ENCODE peak calls at places on chromosomes 2 and 18, in six cellular contexts. M is fibroblast of pulmonary artery, L is BJ, A is kidney, P is heart left ventricle, F is cardiac muscle cell. K is an unnamed sample.

GRCh38 chr2:62723253-62723652 is 17.7 kb downstream of the EHBP1 start:
- DNase-seq in L (no peak), P (no peak), F (no peak), A (no peak), M (no peak), K (no peak)

GRCh38 chr2:116980354-116980753 is 834.1 kb upstream of the DDX18 start:
- DNase-seq in F (no peak), L (no peak), M (no peak), P (no peak), A (no peak), K (no peak)

GRCh38 chr2:163943403-163944356 is 207.9 kb upstream of the FIGN start:
- DNase-seq in M (no peak), F (no peak), L (no peak), A (no peak), P (no peak), K (no peak)

GRCh38 chr18:77053616-77054287 is 78.8 kb downstream of the MBP start:
- DNase-seq in M (no peak), A (no peak), P (no peak), F (no peak), L (no peak), K (no peak)

GRCh38 chr2:187917535-187917934 is 363.3 kb upstream of the TFPI start:
- DNase-seq in A (no peak), L (peak; percentile 3), P (no peak), M (peak; percentile 29), F (no peak), K (no peak)

GRCh38 chr2:228675715-228676114 is 494.2 kb upstream of the SPHKAP start:
- DNase-seq in P (no peak), A (no peak), M (no peak), L (no peak), F (no peak), K (no peak)

GRCh38 chr2:204665771-204666170 is 120.5 kb downstream of the PARD3B start:
- DNase-seq in L (no peak), A (no peak), F (no peak), M (no peak), P (no peak), K (no peak)

GRCh38 chr2:164975885-164976284 is 20.6 kb upstream of the SLC38A11 start:
- DNase-seq in A (no peak), P (no peak), L (no peak), F (no peak), M (no peak), K (no peak)

GRCh38 chr2:19120941-19121750 is 237.3 kb downstream of the OSR1 start:
- DNase-seq in A (no peak), L (peak; percentile 65), M (peak; percentile 93), P (no peak), F (no peak), K (no peak)

GRCh38 chr18:38790303-38790702 is 1224.7 kb upstream of the CELF4 start:
- DNase-seq in F (peak; percentile 20), L (no peak), A (no peak), P (no peak), M (no peak), K (no peak)

GRCh38 chr2:134705861-134706586 is 12.8 kb downstream of the TMEM163 start:
- DNase-seq in F (no peak), P (no peak), M (no peak), L (no peak), A (no peak), K (no peak)

GRCh38 chr2:202267495-202267894 is 1.9 kb downstream of the NOP58 start:
- DNase-seq in L (no peak), A (no peak), P (no peak), F (no peak), M (no peak), K (no peak)

GRCh38 chr2:39725401-39725800 is 53.7 kb downstream of the THUMPD2 start:
- DNase-seq in L (peak; percentile 94), P (no peak), A (no peak), F (no peak), M (peak; percentile 36), K (no peak)

GRCh38 chr2:7233126-7233525 is 315.9 kb downstream of the RNF144A start:
- DNase-seq in A (no peak), F (no peak), L (no peak), M (no peak), P (no peak), K (no peak)

GRCh38 chr2:31217465-31218200 is at the start of gene CAPN14:
- DNase-seq in P (no peak), L (no peak), M (no peak), A (no peak), F (no peak), K (no peak)

GRCh38 chr2:129923265-129924141 is 56.0 kb upstream of the RAB6C start:
- DNase-seq in M (peak; percentile 56), L (no peak), A (no peak), P (no peak), F (peak; percentile 73), K (no peak)

GRCh38 chr18:48036191-48036590 is 105.7 kb upstream of the SMAD2 start:
- DNase-seq in L (no peak), A (peak; percentile 57), F (no peak), M (no peak), P (no peak), K (no peak)

GRCh38 chr2:147364597-147364996 is 480.2 kb upstream of the ACVR2A start:
- DNase-seq in A (no peak), P (no peak), F (no peak), L (no peak), M (no peak), K (no peak)

GRCh38 chr2:44936275-44936674 is 5.2 kb upstream of the SIX3 start:
- DNase-seq in F (no peak), A (no peak), P (no peak), L (no peak), M (no peak), K (no peak)

GRCh38 chr2:44936715-44937687 is 4.5 kb upstream of the SIX3 start:
- DNase-seq in F (no peak), P (no peak), A (no peak), L (no peak), M (no peak), K (no peak)

GRCh38 chr2:44938287-44939073 is 3.0 kb upstream of the SIX3 start:
- DNase-seq in A (no peak), F (peak; percentile 52), P (no peak), L (no peak), M (no peak), K (no peak)

GRCh38 chr2:44939074-44940052 is 2.1 kb upstream of the SIX3 start:
- DNase-seq in A (no peak), P (no peak), M (no peak), L (no peak), F (no peak), K (no peak)

DNA sequence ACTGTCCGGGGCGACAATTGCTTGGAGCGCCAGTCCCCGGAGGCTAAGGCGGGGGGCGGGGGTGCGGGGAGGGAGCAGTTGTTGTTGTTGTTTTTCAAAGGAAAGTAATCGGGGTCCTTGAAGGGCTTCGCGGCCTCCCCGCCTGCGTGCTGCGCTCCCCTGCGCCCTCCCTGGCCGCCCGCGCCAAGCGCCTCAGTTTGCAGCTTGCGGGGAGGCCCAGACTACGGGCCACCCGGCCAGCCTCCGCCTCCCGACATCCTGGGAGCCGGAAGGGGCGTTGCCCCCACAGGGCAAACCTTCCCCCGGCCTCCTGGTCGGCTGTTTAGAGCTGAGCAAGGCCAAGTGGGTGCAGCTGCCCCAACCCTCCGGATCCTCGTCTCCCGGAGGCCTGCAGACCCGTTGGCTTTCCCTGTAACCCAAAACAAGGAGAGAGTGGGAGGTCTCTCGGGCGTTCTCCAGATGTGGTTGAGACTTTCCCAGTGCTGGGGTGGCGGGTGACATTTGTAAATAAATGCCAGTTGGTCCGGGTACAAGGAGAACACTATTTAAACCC is 3.7 kb upstream of the SIX3 start:
- DNase-seq in A (no peak), F (no peak), M (no peak), P (no peak), L (no peak), K (peak; percentile 77)
- TF ChIP-seq CTCF in A (no peak), F (no peak), M (no peak), P (no peak), L (no peak), K (peak; percentile 33)

DNA sequence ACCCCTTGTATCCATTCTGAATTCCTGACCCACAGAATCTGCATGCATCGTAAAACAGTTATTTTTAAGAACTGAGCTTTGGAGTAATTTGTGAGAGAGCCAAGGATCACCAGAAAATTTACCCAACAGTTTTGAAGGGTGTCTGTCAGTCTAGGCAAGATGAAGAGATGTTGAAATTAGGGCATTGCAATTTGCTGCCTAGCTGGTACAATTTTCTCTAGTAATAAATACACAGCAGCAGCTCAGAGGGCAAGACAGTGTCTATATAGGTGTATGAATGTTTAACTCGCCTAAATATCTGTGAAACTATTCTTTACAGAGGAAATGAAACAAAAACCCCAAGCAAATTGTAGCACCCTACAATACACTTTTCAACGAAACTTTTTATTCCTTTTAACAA is 377.8 kb upstream of the POU3F3 start:
- DNase-seq in A (no peak), M (no peak), F (no peak), L (no peak), P (no peak), K (no peak)
- H3K4me3 ChIP-seq in A (no peak overlapping the region), M (no peak overlapping the region), F (no peak overlapping the region), L (no peak overlapping the region), P (no peak overlapping the region), K (no peak overlapping the region)

GRCh38 chr18:59502222-59502898 is 143.3 kb upstream of the LMAN1 start:
- DNase-seq in F (peak; percentile 80), A (no peak), L (peak; percentile 79), P (peak; percentile 50), M (peak; percentile 91), K (peak; percentile 77)
- TF ChIP-seq CTCF in F (no peak), A (no peak), L (no peak), P (no peak), M (no peak), K (no peak)

GRCh38 chr2:119522561-119523110 is 1.6 kb downstream of the SCTR start:
- DNase-seq in F (no peak), L (no peak), A (no peak), P (no peak), M (no peak), K (no peak)
- H3K4me3 ChIP-seq in F (no peak overlapping the region), L (no peak overlapping the region), A (no peak overlapping the region), P (no peak overlapping the region), M (no peak overlapping the region), K (no peak overlapping the region)

DNA sequence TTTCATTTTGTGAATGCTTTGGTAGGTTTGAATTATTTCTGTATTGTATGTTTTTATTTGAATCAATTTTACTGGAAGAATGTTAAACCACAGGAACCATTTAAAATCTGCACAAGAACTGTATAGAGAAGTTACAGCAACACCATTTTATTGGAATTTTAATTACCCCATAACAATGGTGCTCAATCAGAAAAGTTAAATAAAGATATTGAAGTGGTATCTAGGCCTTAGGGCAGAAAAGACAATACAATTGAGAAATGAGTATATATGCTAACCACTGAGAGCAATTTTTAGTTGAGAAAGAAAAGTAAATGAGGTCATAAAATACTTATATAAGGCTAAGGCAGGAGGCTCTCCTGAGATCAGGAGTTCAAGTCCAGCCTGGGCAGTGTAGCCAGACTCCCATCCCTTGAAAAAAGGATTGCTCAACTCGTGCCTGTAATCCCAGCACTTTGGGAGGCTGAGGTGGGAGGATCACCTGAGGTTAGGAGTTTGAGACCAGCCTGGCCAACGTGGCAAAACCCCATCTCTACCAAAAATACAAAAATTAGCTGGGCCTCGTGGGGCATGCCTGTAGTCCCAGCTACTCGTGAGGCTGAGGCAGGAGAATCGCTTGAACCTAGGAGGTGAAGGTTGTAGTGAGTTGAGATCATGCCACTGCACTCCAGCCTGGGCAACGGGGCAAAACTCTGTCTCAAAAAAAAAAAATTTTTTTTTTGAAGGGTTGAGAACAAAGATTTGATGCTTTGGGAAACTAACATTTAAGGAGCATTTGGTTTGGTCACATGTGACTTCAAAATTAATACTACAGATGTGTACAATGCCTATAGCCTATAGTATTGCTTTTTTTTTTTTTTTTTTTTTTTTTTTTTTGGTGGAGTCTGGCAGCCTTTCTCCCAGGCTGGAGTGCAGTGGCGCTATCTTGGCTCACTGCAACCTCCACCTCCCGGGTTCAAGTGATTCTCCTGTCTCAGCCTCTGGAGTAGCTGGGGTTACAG is 212.9 kb upstream of the STON1 start:
- DNase-seq in F (no peak), L (no peak), A (no peak), P (no peak), M (no peak), K (no peak)
- TF ChIP-seq CTCF in F (no peak), L (no peak), A (no peak), P (no peak), M (no peak), K (no peak)

K was measured in retinal pigment epithelial cell.